ENCODE peak calls at places on chromosomes 2 and 18, in nine cellular contexts. G, Q, T, X, F, B, M, H and P are unnamed samples. For H3K4me1, the result is how much of the 10 kb centered on the place peaks cover.

GRCh38 chr2:44389895-44390294 is 28.1 kb downstream of the CAMKMT start:
- DNase-seq in G (no peak), T (no peak), M (no peak), Q (no peak), B (no peak), H (no peak), X (no peak), F (peak), P (no peak)

GRCh38 chr2:68832161-68832869 is 38.9 kb downstream of the BMP10 start:
- DNase-seq in G (peak), X (no peak), F (peak), B (peak), T (no peak), Q (peak), M (peak), H (peak), P (peak)

GRCh38 chr2:172096661-172097547 is 5.8 kb downstream of the DLX2 start:
- DNase-seq in B (peak), M (peak), G (no peak), T (peak), X (peak), Q (no peak), F (no peak), H (no peak), P (no peak)

GRCh38 chr2:38602136-38602731 is 494 bp downstream of the HNRNPLL start:
- DNase-seq in B (no peak), Q (peak), T (no peak), H (peak), M (no peak), F (no peak), G (peak), X (peak), P (peak)

GRCh38 chr18:51266736-51267135 is 69.3 kb upstream of the MEX3C start:
- DNase-seq in F (no peak), M (no peak), B (no peak), X (no peak), Q (no peak), G (no peak), H (no peak), T (no peak), P (no peak)

GRCh38 chr18:51235011-51235789 is 37.7 kb upstream of the MEX3C start:
- DNase-seq in M (peak), X (peak), Q (no peak), H (no peak), B (peak), F (no peak), G (no peak), T (no peak), P (no peak)

GRCh38 chr2:240965905-240966456 is 32.4 kb upstream of the SNED1 start:
- DNase-seq in T (no peak), H (no peak), G (peak), Q (no peak), X (peak), B (no peak), M (no peak), F (no peak), P (no peak)

GRCh38 chr2:233133239-233133638 is 73.1 kb downstream of the INPP5D start:
- DNase-seq in F (no peak), T (no peak), X (no peak), G (no peak), Q (no peak), H (no peak), M (no peak), B (no peak), P (no peak)

GRCh38 chr2:39153312-39153711 is 32.5 kb upstream of the SOS1 start:
- DNase-seq in G (no peak), Q (no peak), H (no peak), M (no peak), F (peak), B (no peak), T (no peak), X (no peak), P (no peak)

GRCh38 chr18:76169733-76170132 is 325.3 kb downstream of the ZNF516 start:
- DNase-seq in H (no peak), X (no peak), Q (peak), M (no peak), G (no peak), B (no peak), F (no peak), T (no peak), P (no peak)

GRCh38 chr18:55920063-55920462 is 332.1 kb upstream of the TCF4 start:
- DNase-seq in B (no peak), F (no peak), G (no peak), Q (no peak), M (no peak), H (no peak), T (no peak), X (no peak), P (no peak)

GRCh38 chr2:11983401-11983800 is 237.0 kb downstream of the LPIN1 start:
- DNase-seq in M (no peak), H (no peak), G (no peak), X (no peak), F (no peak), Q (no peak), T (no peak), B (no peak), P (no peak)

GRCh38 chr2:218984239-218985020 is 554 bp downstream of the FEV start:
- DNase-seq in G (no peak), X (peak), H (no peak), M (no peak), T (no peak), F (no peak), B (no peak), Q (peak), P (no peak)

GRCh38 chr18:50866765-50867164 is 12.2 kb upstream of the ME2 start:
- DNase-seq in H (no peak), M (no peak), T (no peak), Q (peak), G (no peak), F (peak), B (no peak), X (no peak), P (no peak)

GRCh38 chr2:68237976-68238580 is 14.3 kb downstream of the PPP3R1 start:
- DNase-seq in G (no peak), M (no peak), F (no peak), B (no peak), H (no peak), T (no peak), Q (no peak), X (no peak), P (no peak)

GRCh38 chr18:61248589-61248988 is 84.6 kb upstream of the CDH20 start:
- DNase-seq in M (no peak), F (no peak), H (no peak), T (no peak), Q (no peak), B (no peak), X (no peak), G (no peak), P (no peak)

GRCh38 chr2:39050109-39050508 is 70.7 kb downstream of the SOS1 start:
- DNase-seq in B (peak), X (no peak), G (no peak), M (no peak), F (no peak), Q (no peak), T (no peak), H (no peak), P (no peak)

GRCh38 chr2:11220445-11220844 is 65.2 kb downstream of the SLC66A3 start:
- DNase-seq in G (no peak), B (no peak), X (no peak), F (no peak), T (no peak), Q (no peak), M (no peak), H (no peak), P (no peak)

GRCh38 chr18:21458322-21458721 is 142.2 kb downstream of the ESCO1 start:
- DNase-seq in F (no peak), M (no peak), T (no peak), Q (no peak), X (no peak), H (no peak), B (no peak), G (peak), P (no peak)

GRCh38 chr2:68835636-68836035 is 35.6 kb downstream of the BMP10 start:
- DNase-seq in X (no peak), F (no peak), G (no peak), T (no peak), B (no peak), Q (no peak), H (no peak), M (no peak), P (no peak)

GRCh38 chr18:46676162-46676830 is 19.3 kb upstream of the LOXHD1 start:
- DNase-seq in Q (no peak), B (peak), T (no peak), X (no peak), M (no peak), H (no peak), G (no peak), F (peak), P (no peak)

GRCh38 chr18:7619676-7620075 is 52.6 kb downstream of the PTPRM start:
- DNase-seq in M (no peak), X (no peak), H (no peak), T (no peak), G (no peak), Q (no peak), B (no peak), F (no peak), P (no peak)

GRCh38 chr2:45778720-45779171 is 127.3 kb downstream of the PRKCE start:
- DNase-seq in H (peak), X (peak), M (peak), Q (peak), F (peak), B (peak), G (peak), T (peak), P (peak)

GRCh38 chr18:36296591-36297418 is 708 bp upstream of the FHOD3 start:
- DNase-seq in T (peak), X (peak), G (peak), Q (peak), H (peak), F (peak), M (peak), B (peak), P (no peak)

GRCh38 chr18:36294031-36294430 is 3.5 kb upstream of the FHOD3 start:
- DNase-seq in B (peak), X (no peak), F (no peak), T (no peak), G (no peak), Q (no peak), H (no peak), M (no peak), P (no peak)

GRCh38 chr18:36295214-36295613 is 2.3 kb upstream of the FHOD3 start:
- DNase-seq in M (no peak), G (no peak), X (no peak), Q (no peak), F (no peak), T (no peak), H (no peak), B (no peak), P (no peak)

GRCh38 chr18:36297419-36298112 is at the start of gene FHOD3:
- DNase-seq in M (peak), X (peak), H (peak), G (peak), F (peak), Q (peak), B (peak), T (no peak), P (no peak)

DNA sequence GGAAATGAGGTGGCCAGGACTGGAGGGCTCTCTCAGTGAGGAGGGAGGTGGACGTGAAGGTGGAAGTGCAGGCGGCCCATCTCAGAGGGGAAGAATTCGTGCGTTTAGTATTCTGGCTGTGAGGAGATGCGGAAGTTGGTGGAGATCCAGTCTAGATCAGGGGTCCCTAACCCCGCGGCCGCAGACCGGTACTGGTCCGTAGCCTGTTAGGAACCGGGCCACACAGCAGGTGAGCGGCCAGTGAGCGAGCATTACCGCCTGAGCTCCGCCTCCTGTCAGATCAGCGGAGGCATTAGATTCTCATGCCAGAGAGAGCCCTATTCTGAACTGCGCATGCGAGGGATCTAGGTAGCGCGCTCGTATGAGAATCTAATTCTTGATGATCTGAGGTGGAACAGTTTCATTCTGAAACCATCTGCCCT is 1.6 kb upstream of the FHOD3 start:
- DNase-seq in H (no peak), Q (no peak), M (no peak), T (no peak), X (no peak), G (no peak), B (no peak), F (no peak), P (no peak)
- H3K4me1 ChIP-seq in H (under half), Q (under half), M (under half), T (under half), X (under half), G (under half), B (under half), F (under half), P (under half)

GRCh38 chr2:189347540-189347939 is 93.7 kb upstream of the WDR75 start:
- DNase-seq in F (peak), H (no peak), G (no peak), Q (peak), X (no peak), T (peak), B (peak), M (peak), P (no peak)
- H3K27ac ChIP-seq in F (peak), H (peak), G (peak), Q (peak), X (no peak), T (no peak), B (peak), M (no peak), P (no peak)

GRCh38 chr2:160375802-160376469 is 117.7 kb downstream of the RBMS1 start:
- DNase-seq in B (peak), T (no peak), Q (peak), M (no peak), X (no peak), H (no peak), F (peak), G (no peak), P (no peak)
- H3K4me1 ChIP-seq in B (half or more), T (under half), Q (under half), M (under half), X (under half), H (under half), F (under half), G (half or more), P (half or more)

DNA sequence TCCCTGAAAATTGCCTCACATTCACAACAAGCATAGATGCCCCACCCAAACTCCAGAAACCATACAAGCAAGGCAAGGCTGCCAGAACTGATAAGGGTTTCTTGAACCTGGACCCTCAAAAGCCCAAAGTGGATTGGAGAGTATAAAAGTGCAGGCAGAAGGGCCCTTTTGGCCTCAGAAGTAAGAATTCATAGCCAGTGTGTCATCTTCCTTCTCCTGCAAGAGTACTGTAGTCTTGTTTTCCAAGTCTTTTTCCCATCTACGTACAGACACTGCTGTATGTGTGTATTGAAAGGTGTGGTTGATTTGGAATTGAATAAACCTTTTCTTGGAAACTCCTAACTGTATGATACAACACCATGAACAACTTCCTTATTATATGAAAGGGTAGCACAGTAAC is 46.8 kb downstream of the ZC3H15 start:
- DNase-seq in G (no peak), F (no peak), X (no peak), Q (no peak), H (peak), B (peak), T (no peak), M (no peak), P (no peak)
- H3K27ac ChIP-seq in G (no peak), F (no peak), X (no peak), Q (no peak), H (no peak), B (peak), T (no peak), M (no peak), P (no peak)

DNA sequence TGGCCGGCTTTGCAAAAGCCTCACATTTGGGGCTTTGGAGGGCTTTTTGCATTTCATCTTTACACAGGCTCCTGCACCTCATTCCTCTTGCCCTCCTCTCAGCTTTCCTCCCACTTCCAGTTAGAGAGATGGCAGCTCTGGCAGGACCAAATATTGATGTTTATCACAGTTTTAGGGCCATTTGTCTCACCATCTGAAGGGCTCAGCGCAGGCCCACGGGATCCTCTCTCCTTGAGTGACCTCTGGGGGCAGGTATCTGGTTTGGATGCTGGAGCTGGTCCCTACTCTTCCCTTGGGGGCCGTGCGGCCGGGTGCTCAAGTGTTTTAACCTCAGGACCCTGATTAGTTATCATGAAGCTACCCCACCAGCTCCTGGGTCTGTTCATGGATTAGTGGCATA is 19.9 kb downstream of the ATOH8 start:
- DNase-seq in X (no peak), H (no peak), B (no peak), F (no peak), Q (no peak), M (no peak), G (no peak), T (no peak), P (no peak)
- H3K4me1 ChIP-seq in X (under half), H (under half), B (under half), F (under half), Q (under half), M (under half), G (half or more), T (under half), P (under half)

GRCh38 chr2:117553448-117553847 is 261.0 kb upstream of the DDX18 start:
- DNase-seq in F (no peak), T (no peak), Q (no peak), G (no peak), B (no peak), H (no peak), X (no peak), M (no peak), P (no peak)
- H3K27ac ChIP-seq in F (no peak), T (no peak), Q (no peak), G (no peak), B (no peak), H (no peak), X (no peak), M (no peak), P (no peak)

DNA sequence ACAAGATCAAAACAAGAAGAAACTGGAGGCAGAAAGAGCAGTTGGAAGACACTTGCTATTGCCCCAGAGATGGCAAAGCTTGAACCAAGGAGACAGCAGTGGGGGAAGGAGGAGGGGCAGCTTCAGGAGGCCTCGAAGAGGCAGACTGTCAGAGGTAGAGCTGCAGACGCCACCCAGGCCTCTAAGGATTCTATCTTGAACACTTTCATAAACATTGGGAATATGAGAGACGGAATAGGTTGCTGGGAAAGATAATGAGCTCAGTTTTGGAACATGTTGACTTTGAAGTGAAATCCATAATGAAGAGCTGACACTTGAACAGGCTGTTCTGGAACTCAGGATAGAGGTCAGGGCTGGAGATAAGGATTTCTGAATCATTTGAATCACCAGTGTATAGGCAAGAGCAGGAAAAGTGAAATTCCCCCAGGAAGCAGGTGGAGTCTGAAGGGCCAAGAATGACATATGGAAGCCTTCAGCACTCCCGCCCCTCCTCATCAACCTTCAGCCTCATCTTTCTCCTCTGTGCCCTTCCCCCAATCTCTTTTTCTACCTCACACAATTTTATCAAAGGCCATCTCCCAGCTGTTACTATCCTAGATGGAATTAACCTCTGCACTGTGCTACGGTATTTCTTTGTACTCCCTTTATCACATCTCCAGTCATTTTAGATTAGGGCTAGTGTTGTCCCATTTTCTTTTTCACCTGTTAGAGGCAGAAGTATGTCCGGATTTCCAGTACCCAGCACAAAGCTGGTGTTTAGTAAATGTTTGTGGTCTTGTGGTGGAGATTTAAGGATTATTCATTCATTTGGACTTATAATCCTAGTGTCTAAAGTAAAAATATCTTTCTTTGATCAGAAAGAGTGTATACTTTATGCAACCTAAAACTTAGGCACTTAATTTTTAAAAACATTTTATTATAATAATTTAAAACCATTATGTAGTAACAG is 47.5 kb upstream of the RTN4 start:
- DNase-seq in X (no peak), G (no peak), T (no peak), M (peak), Q (no peak), B (peak), H (no peak), F (peak), P (no peak)
- H3K4me1 ChIP-seq in X (under half), G (half or more), T (under half), M (half or more), Q (under half), B (half or more), H (under half), F (under half), P (under half)

DNA sequence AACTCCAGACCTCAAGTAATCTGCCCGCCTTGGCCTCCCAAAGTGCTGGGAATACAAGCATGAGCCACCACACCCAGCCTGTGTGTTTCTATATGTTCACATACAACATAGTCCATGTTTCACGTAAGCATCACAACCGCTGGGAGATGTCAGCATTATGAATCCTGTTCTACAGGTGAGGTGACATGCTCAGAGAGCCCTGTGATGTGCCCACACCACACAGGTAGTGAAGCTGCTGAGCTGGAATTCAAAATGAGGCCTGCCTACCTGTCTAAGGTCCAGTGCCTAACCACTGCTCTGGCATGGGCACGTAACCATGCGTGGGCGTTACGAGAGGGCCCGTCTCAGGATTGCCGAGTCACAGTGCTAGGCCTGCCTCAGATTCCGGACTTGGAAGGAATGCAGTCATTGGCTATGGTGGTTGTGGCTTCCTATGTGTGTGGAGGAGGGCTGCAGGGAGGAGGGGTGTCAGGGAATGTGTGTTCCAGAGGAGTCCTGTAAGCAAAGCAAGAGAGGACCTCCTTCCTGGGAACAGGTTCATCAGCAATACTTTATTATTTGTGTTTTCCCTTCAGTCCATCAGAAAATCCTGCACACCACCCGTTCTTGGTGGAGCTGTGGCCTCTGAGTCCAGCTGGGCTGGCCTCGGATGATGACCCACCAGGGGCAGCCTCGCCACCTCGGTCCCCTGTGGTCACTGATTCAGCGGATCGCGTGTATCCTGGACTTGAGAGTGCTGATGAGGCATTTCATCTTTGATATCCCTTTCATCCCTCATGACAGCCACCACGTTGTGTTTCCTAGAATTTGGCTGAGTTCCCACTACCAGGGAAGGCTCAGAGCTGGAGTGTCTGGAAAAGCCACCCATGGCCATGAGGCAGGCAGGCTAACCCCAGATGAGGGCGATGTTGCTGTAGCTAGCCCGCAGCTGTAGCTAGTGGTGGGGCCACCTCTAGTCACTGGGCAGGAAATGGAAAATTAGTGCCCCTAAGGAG is 31.1 kb downstream of the HK2 start:
- DNase-seq in Q (no peak), F (no peak), G (no peak), B (peak), H (no peak), X (peak), T (no peak), M (peak), P (no peak)
- H3K27ac ChIP-seq in Q (no peak), F (no peak), G (no peak), B (peak), H (no peak), X (no peak), T (no peak), M (peak), P (no peak)